ENCODE peak calls at places on chromosomes 6 and 20, in four cellular contexts. P is body of pancreas, K is tibial artery, R is mucosa of descending colon. O is an unnamed sample.
A peak's percentile ranks its signal among the peaks of the same experiment; 100 is the strongest.

GRCh38 chr6:24584390-24584735 is 61.6 kb downstream of the KIAA0319 start:
- DNase-seq in P (no peak), K (no peak), R (no peak), O (peak; percentile 18)

GRCh38 chr6:105810105-105810921 is 275.8 kb upstream of the PRDM1 start:
- DNase-seq in P (no peak), K (no peak), R (no peak), O (no peak)

GRCh38 chr6:155828989-155829388 is 373.4 kb upstream of the NOX3 start:
- DNase-seq in P (no peak), K (no peak), R (no peak), O (no peak)

GRCh38 chr20:48002517-48002970 is 217.3 kb upstream of the SULF2 start:
- DNase-seq in P (no peak), K (no peak), R (no peak), O (no peak)

GRCh38 chr20:48832423-48832735 is 4.6 kb upstream of the PREX1 start:
- DNase-seq in P (no peak), K (no peak), R (no peak), O (peak; percentile 82)

GRCh38 chr20:37992802-37993538 is 40.3 kb downstream of the TTI1 start:
- DNase-seq in P (peak; percentile 23), K (no peak), R (peak; percentile 51), O (peak; percentile 92)

GRCh38 chr6:167350322-167350721 is 25.4 kb downstream of the TTLL2 start:
- DNase-seq in P (no peak), K (no peak), R (peak; percentile 39), O (no peak)

GRCh38 chr6:3523288-3523670 is 66.4 kb upstream of the SLC22A23 start:
- DNase-seq in P (no peak), K (no peak), R (no peak), O (no peak)

GRCh38 chr6:131839388-131839787 is 31.6 kb downstream of the ENPP1 start:
- DNase-seq in P (no peak), K (no peak), R (no peak), O (peak; percentile 79)

DNA sequence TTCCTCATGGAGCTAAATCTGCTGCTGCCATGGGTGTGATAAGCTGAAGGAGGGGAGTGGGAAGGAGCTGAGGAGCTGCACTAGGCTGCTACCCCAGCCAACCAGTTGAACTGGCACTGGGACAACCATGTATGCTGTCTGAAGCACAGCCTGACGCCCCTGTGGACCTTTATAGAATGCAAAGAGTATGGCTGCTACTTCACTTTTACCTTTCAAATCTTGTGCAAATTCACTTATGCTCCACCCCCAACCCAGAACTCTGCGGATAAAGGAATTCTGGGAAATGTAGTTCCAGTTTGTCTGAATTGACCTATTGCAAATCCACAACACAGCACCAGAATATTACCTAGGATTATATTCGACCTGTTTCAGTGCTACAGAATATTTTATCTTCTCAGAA is 217.4 kb upstream of the SLC35B3 start:
- DNase-seq in P (no peak), K (no peak), R (no peak), O (no peak)
- H3K4me1 ChIP-seq in P (no peaks in the 10 kb centered on the region), K (no peaks in the 10 kb centered on the region), R (no peaks in the 10 kb centered on the region), O (no peaks in the 10 kb centered on the region)

GRCh38 chr6:10383312-10384063 is 31.4 kb downstream of the TFAP2A start:
- DNase-seq in P (no peak), K (no peak), R (peak; percentile 41), O (no peak)
- H3K4me1 ChIP-seq in P (peaks cover 7% of the 10 kb centered on the region), K (peaks cover 14% of the 10 kb centered on the region), R (peaks cover 9% of the 10 kb centered on the region), O (no peaks in the 10 kb centered on the region)

DNA sequence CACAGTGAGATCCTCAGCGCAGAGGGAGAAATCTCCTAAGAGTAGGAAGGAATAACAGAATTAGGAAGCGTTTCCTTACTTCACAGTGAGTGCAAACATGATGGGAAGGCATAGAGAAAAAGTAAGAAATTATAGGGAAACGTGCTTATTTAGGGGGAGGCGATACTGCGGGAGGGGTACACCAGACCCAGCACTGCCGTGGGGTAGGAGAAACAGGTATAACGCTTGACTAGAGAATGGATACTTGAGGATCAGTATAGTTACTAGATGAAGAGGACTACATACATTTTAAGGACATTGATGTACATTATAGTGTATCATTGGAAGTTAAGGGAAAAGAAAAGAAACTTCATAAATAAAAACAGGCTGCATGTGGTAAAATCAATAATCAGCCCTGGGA is 26.8 kb upstream of the HLA-E start:
- DNase-seq in P (no peak), K (no peak), R (no peak), O (no peak)
- H3K4me1 ChIP-seq in P (peaks cover 24% of the 10 kb centered on the region), K (peaks cover 17% of the 10 kb centered on the region), R (peaks cover 18% of the 10 kb centered on the region), O (no peaks in the 10 kb centered on the region)

GRCh38 chr20:21513181-21513663 is 642 bp downstream of the NKX2-2 start:
- DNase-seq in P (no peak), K (no peak), R (no peak), O (no peak)
- H3K4me1 ChIP-seq in P (peaks cover 35% of the 10 kb centered on the region), K (peaks cover 57% of the 10 kb centered on the region), R (peaks cover 23% of the 10 kb centered on the region), O (no peaks in the 10 kb centered on the region)

GRCh38 chr6:46014054-46014453 is 1.6 kb downstream of the CLIC5 start:
- DNase-seq in P (no peak), K (no peak), R (no peak), O (no peak)

GRCh38 chr6:46015119-46015968 is at the start of gene CLIC5:
- DNase-seq in P (peak; percentile 40), K (no peak), R (peak; percentile 82), O (no peak)

GRCh38 chr6:46016063-46016608 is 476 bp upstream of the CLIC5 start:
- DNase-seq in P (no peak), K (no peak), R (peak; percentile 46), O (no peak)

GRCh38 chr6:46013639-46014038 is 2.0 kb downstream of the CLIC5 start:
- DNase-seq in P (no peak), K (no peak), R (no peak), O (no peak)

GRCh38 chr6:46014511-46015118 is 1.0 kb downstream of the CLIC5 start:
- DNase-seq in P (no peak), K (no peak), R (peak; percentile 69), O (no peak)
- H3K4me1 ChIP-seq in P (peaks cover 19% of the 10 kb centered on the region), K (peaks cover 12% of the 10 kb centered on the region), R (no peaks in the 10 kb centered on the region), O (no peaks in the 10 kb centered on the region)

O was measured in SJCRH30.